ENCODE peak calls at places on chromosomes 6 and 20, in nine cellular contexts. E is AG09309, U is thoracic aorta, D is transverse colon, X is AG04449, G is cardiac muscle cell, H is OCI-LY7, M is lower leg skin, P is HFF-Myc. W is an unnamed sample.

GRCh38 chr20:33993800-33994623 is at the start of gene RALY:
- DNase-seq in P (no peak), D (peak; percentile 89), X (no peak), H (peak; percentile 89), M (peak; percentile 76), E (peak; percentile 13), G (peak; percentile 89), U (peak; percentile 50), W (no peak)

GRCh38 chr20:24781061-24781980 is 167.7 kb upstream of the CST7 start:
- DNase-seq in D (no peak), H (peak; percentile 45), U (no peak), G (peak; percentile 43), E (no peak), P (no peak), X (no peak), M (no peak), W (no peak)

GRCh38 chr6:107634147-107635057 is 144.5 kb downstream of the SOBP start:
- DNase-seq in D (no peak), G (peak; percentile 27), H (no peak), M (no peak), X (no peak), E (no peak), P (no peak), U (no peak), W (no peak)

GRCh38 chr20:9884666-9885065 is 45.8 kb upstream of the PAK5 start:
- DNase-seq in M (no peak), U (no peak), P (no peak), D (no peak), H (no peak), E (no peak), X (no peak), G (no peak), W (no peak)

GRCh38 chr6:45698046-45698445 is 317.6 kb downstream of the CLIC5 start:
- DNase-seq in E (peak; percentile 41), D (no peak), H (no peak), M (no peak), X (no peak), P (peak; percentile 70), U (no peak), G (no peak), W (no peak)

GRCh38 chr6:157223021-157223430 is 100.3 kb downstream of the TMEM242 start:
- DNase-seq in P (no peak), X (no peak), G (no peak), D (no peak), E (no peak), H (peak; percentile 62), U (no peak), M (no peak), W (no peak)

GRCh38 chr6:40715501-40716403 is 128.6 kb upstream of the LRFN2 start:
- DNase-seq in G (no peak), U (no peak), D (no peak), H (no peak), E (no peak), P (no peak), X (no peak), M (no peak), W (no peak)

GRCh38 chr20:3616250-3616649 is 46.9 kb downstream of the GFRA4 start:
- DNase-seq in E (no peak), U (no peak), D (no peak), G (peak; percentile 27), M (no peak), H (no peak), P (no peak), X (no peak), W (no peak)

GRCh38 chr20:62359491-62360121 is 7.5 kb downstream of the LAMA5 start:
- DNase-seq in E (no peak), P (no peak), X (no peak), U (no peak), M (no peak), H (no peak), G (peak; percentile 69), D (no peak), W (peak; percentile 77)

GRCh38 chr20:62362590-62362940 is 4.5 kb downstream of the LAMA5 start:
- DNase-seq in G (no peak), P (no peak), U (no peak), E (no peak), D (peak; percentile 7), X (no peak), M (no peak), H (no peak), W (no peak)

GRCh38 chr20:62362991-62363919 is 3.9 kb downstream of the LAMA5 start:
- DNase-seq in M (no peak), X (no peak), U (no peak), E (no peak), D (peak; percentile 27), P (no peak), G (no peak), H (peak; percentile 22), W (no peak)

GRCh38 chr20:62361799-62362589 is 5.1 kb downstream of the LAMA5 start:
- DNase-seq in G (no peak), P (no peak), U (no peak), H (no peak), E (no peak), M (no peak), X (no peak), D (no peak), W (no peak)

GRCh38 chr20:62360854-62361798 is 6.0 kb downstream of the LAMA5 start:
- DNase-seq in U (no peak), P (no peak), M (no peak), D (no peak), X (no peak), H (no peak), E (no peak), G (no peak), W (no peak)
- H3K4me3 ChIP-seq in U (no peak overlapping the region), P (no peak overlapping the region), M (no peak overlapping the region), D (no peak overlapping the region), X (no peak overlapping the region), H (no peak overlapping the region), E (no peak overlapping the region), G (no peak overlapping the region), W (peak overlapping the region; percentile 8)

DNA sequence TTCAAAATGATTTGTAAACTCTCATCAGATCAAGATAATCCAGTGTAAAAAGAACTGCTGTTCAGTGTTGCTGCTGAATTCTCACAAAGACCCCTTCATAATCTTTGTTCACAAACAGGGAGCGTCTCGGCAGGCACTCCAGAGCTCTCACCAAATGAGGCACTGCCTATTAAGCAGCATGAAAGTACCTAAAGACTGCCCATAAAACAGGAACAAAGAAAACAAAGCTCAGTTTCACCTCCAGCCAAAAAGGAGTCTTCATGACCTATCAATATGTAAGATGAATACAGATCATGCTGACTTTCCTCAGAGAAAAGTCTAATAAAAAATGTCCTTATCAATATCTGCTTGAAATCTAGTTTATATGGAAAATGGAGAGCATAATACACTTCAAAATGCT is 41.8 kb downstream of the GPR63 start:
- DNase-seq in G (no peak), H (no peak), U (no peak), E (no peak), P (no peak), X (no peak), M (no peak), D (no peak), W (no peak)
- H3K4me3 ChIP-seq in G (no peak overlapping the region), H (no peak overlapping the region), U (no peak overlapping the region), E (no peak overlapping the region), P (no peak overlapping the region), X (no peak overlapping the region), M (no peak overlapping the region), D (no peak overlapping the region), W (no peak overlapping the region)

GRCh38 chr20:21521596-21522478 is 8.0 kb upstream of the NKX2-2 start:
- DNase-seq in G (no peak), D (no peak), M (no peak), X (no peak), E (no peak), H (no peak), P (no peak), U (no peak), W (no peak)

GRCh38 chr20:21523398-21523868 is 9.6 kb upstream of the NKX2-2 start:
- DNase-seq in G (no peak), M (no peak), D (no peak), X (no peak), P (no peak), H (no peak), E (no peak), U (no peak), W (no peak)

GRCh38 chr20:21519136-21519584 is 5.3 kb upstream of the NKX2-2 start:
- DNase-seq in M (no peak), U (no peak), G (no peak), E (no peak), X (no peak), D (no peak), H (no peak), P (no peak), W (no peak)

GRCh38 chr20:21522479-21523397 is 8.9 kb upstream of the NKX2-2 start:
- DNase-seq in D (no peak), H (no peak), G (no peak), U (no peak), E (no peak), P (no peak), X (no peak), M (no peak), W (no peak)

GRCh38 chr20:21520702-21521595 is 7.1 kb upstream of the NKX2-2 start:
- DNase-seq in M (no peak), U (no peak), P (no peak), G (peak; percentile 38), H (no peak), X (no peak), D (no peak), E (no peak), W (no peak)
- H3K4me3 ChIP-seq in M (no peak overlapping the region), U (no peak overlapping the region), P (no peak overlapping the region), G (peak overlapping the region; percentile 31), H (no peak overlapping the region), X (no peak overlapping the region), D (no peak overlapping the region), E (no peak overlapping the region), W (no peak overlapping the region)

GRCh38 chr6:111606620-111607115 is 990 bp upstream of the TRAF3IP2 start:
- DNase-seq in X (no peak), U (no peak), M (no peak), G (peak; percentile 22), P (no peak), E (no peak), H (peak; percentile 29), D (no peak), W (no peak)

GRCh38 chr6:111605100-111605748 is 454 bp downstream of the TRAF3IP2 start:
- DNase-seq in M (peak; percentile 82), H (peak; percentile 68), X (no peak), G (peak; percentile 96), D (peak; percentile 64), P (peak; percentile 85), E (peak; percentile 90), U (peak; percentile 46), W (no peak)

GRCh38 chr6:111602481-111603404 is 2.9 kb downstream of the TRAF3IP2 start:
- DNase-seq in U (peak; percentile 47), E (no peak), P (peak; percentile 65), H (no peak), G (peak; percentile 61), D (peak; percentile 21), M (no peak), X (no peak), W (no peak)

GRCh38 chr6:111603648-111604047 is 2.0 kb downstream of the TRAF3IP2 start:
- DNase-seq in E (no peak), P (no peak), U (no peak), X (no peak), G (no peak), M (no peak), H (no peak), D (no peak), W (no peak)

DNA sequence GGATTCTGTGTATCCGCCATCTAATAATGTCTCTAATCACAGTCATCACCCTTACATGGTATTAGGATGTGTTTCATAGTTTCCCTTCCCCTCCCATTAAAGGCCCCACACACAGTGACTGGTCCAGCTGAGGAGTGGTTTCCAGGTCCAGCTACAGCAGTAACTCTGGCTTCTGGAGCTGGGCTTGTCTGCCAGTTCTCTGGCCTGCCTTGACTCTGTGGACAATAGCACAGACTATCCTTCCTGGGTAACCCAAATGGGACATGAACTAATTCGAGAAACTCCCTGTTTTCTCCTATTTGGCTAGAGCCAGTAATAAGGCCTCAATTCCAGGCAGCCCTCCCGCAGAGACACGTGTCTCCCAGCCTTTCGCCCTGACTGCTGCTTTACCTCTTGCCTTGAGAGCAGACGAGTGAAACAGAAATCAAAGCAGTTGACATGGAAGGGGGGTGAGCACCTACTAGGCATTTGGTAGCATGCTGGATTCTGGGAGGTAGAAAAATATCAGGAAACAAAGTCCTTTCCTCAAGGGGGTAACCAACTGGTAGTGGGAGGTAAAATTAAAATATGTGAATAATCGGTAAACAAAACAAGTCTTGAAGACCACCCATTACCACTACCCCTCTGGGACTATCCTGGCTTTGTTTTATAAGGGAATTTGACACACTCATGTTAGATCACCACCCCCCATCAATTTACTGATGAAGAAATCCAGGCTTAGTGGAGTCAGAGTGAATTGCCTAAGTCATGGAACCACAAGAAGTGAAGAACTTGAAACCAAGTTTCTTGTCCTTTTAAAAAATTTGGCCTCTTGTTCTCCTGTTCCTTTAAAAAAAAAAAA is 1.2 kb downstream of the TRAF3IP2 start:
- DNase-seq in P (peak; percentile 66), U (peak; percentile 51), E (peak; percentile 83), D (peak; percentile 56), G (peak; percentile 88), X (no peak), M (peak; percentile 84), H (no peak), W (no peak)
- H3K4me3 ChIP-seq in P (peak overlapping the region; percentile 64), U (peak overlapping the region; percentile 79), E (peak overlapping the region; percentile 54), D (no peak overlapping the region), G (peak overlapping the region; percentile 35), X (peak overlapping the region; percentile 65), M (no peak overlapping the region), H (peak overlapping the region; percentile 71), W (peak overlapping the region; percentile 80)